ENCODE peak calls at places on chromosomes 12 and 14, in eight cellular contexts. One of them, this sample, is unnamed.

GRCh38 chr12:114167431-114167830 is 201.3 kb upstream of the RBM19 start:
- DNase-seq in Caco-2: no peak
- DNase-seq in caudate nucleus: no peak
- DNase-seq in ELR: peak
- DNase-seq in NCI-H1092: no peak
- DNase-seq in progenitor cell of endocrine pancreas: no peak
- DNase-seq in NCI-H1105 treated with DMSO at 0.1 percent for 48 hours: no peak
- DNase-seq in mesendoderm: no peak
- DNase-seq in this sample: no peak

GRCh38 chr12:68825569-68826217 is 17.7 kb downstream of the MDM2 start:
- DNase-seq in NCI-H1105 treated with DMSO at 0.1 percent for 48 hours: no peak
- DNase-seq in NCI-H1092: no peak
- DNase-seq in ELR: peak
- DNase-seq in progenitor cell of endocrine pancreas: no peak
- DNase-seq in caudate nucleus: no peak
- DNase-seq in Caco-2: no peak
- DNase-seq in mesendoderm: no peak
- DNase-seq in this sample: no peak

GRCh38 chr12:43282106-43282505 is 269.9 kb downstream of the ADAMTS20 start:
- DNase-seq in Caco-2: no peak
- DNase-seq in ELR: peak
- DNase-seq in NCI-H1105 treated with DMSO at 0.1 percent for 48 hours: peak
- DNase-seq in mesendoderm: no peak
- DNase-seq in NCI-H1092: no peak
- DNase-seq in progenitor cell of endocrine pancreas: no peak
- DNase-seq in caudate nucleus: no peak
- DNase-seq in this sample: peak

GRCh38 chr14:53695692-53696091 is 260.9 kb downstream of the BMP4 start:
- DNase-seq in mesendoderm: no peak
- DNase-seq in NCI-H1105 treated with DMSO at 0.1 percent for 48 hours: no peak
- DNase-seq in caudate nucleus: no peak
- DNase-seq in ELR: no peak
- DNase-seq in progenitor cell of endocrine pancreas: no peak
- DNase-seq in NCI-H1092: no peak
- DNase-seq in Caco-2: no peak
- DNase-seq in this sample: no peak

GRCh38 chr14:87810711-87811110 is 182.3 kb downstream of the GALC start:
- DNase-seq in Caco-2: peak
- DNase-seq in progenitor cell of endocrine pancreas: no peak
- DNase-seq in mesendoderm: peak
- DNase-seq in ELR: no peak
- DNase-seq in caudate nucleus: no peak
- DNase-seq in NCI-H1105 treated with DMSO at 0.1 percent for 48 hours: no peak
- DNase-seq in NCI-H1092: no peak
- DNase-seq in this sample: no peak

GRCh38 chr14:64684091-64684490 is 20.1 kb upstream of the PLEKHG3 start:
- DNase-seq in Caco-2: no peak
- DNase-seq in progenitor cell of endocrine pancreas: no peak
- DNase-seq in mesendoderm: no peak
- DNase-seq in caudate nucleus: no peak
- DNase-seq in ELR: no peak
- DNase-seq in NCI-H1092: no peak
- DNase-seq in NCI-H1105 treated with DMSO at 0.1 percent for 48 hours: peak
- DNase-seq in this sample: no peak

GRCh38 chr12:104510145-104510872 is 53.6 kb downstream of the CHST11 start:
- DNase-seq in Caco-2: no peak
- DNase-seq in NCI-H1092: no peak
- DNase-seq in caudate nucleus: no peak
- DNase-seq in mesendoderm: no peak
- DNase-seq in NCI-H1105 treated with DMSO at 0.1 percent for 48 hours: no peak
- DNase-seq in progenitor cell of endocrine pancreas: no peak
- DNase-seq in ELR: no peak
- DNase-seq in this sample: no peak

GRCh38 chr12:103348935-103349334 is 146.8 kb downstream of the C12orf42 start:
- DNase-seq in progenitor cell of endocrine pancreas: no peak
- DNase-seq in caudate nucleus: no peak
- DNase-seq in NCI-H1105 treated with DMSO at 0.1 percent for 48 hours: no peak
- DNase-seq in NCI-H1092: no peak
- DNase-seq in mesendoderm: no peak
- DNase-seq in ELR: no peak
- DNase-seq in Caco-2: no peak
- DNase-seq in this sample: no peak

GRCh38 chr12:19760611-19761010 is 321.3 kb downstream of the AEBP2 start:
- DNase-seq in NCI-H1092: no peak
- DNase-seq in caudate nucleus: no peak
- DNase-seq in ELR: no peak
- DNase-seq in progenitor cell of endocrine pancreas: no peak
- DNase-seq in NCI-H1105 treated with DMSO at 0.1 percent for 48 hours: no peak
- DNase-seq in mesendoderm: no peak
- DNase-seq in Caco-2: no peak
- DNase-seq in this sample: no peak

GRCh38 chr12:69341328-69341727 is 6.9 kb upstream of the LYZ start:
- DNase-seq in Caco-2: no peak
- DNase-seq in NCI-H1092: no peak
- DNase-seq in caudate nucleus: no peak
- DNase-seq in NCI-H1105 treated with DMSO at 0.1 percent for 48 hours: no peak
- DNase-seq in progenitor cell of endocrine pancreas: no peak
- DNase-seq in mesendoderm: no peak
- DNase-seq in ELR: peak
- DNase-seq in this sample: no peak

GRCh38 chr12:68106160-68106559 is 53.4 kb downstream of the IFNG start:
- DNase-seq in ELR: peak
- DNase-seq in progenitor cell of endocrine pancreas: no peak
- DNase-seq in NCI-H1092: no peak
- DNase-seq in caudate nucleus: no peak
- DNase-seq in mesendoderm: no peak
- DNase-seq in NCI-H1105 treated with DMSO at 0.1 percent for 48 hours: no peak
- DNase-seq in Caco-2: no peak
- DNase-seq in this sample: no peak

GRCh38 chr12:122064780-122065588 is 13.6 kb upstream of the MLXIP start:
- DNase-seq in ELR: peak
- DNase-seq in Caco-2: peak
- DNase-seq in caudate nucleus: no peak
- DNase-seq in progenitor cell of endocrine pancreas: no peak
- DNase-seq in NCI-H1105 treated with DMSO at 0.1 percent for 48 hours: no peak
- DNase-seq in NCI-H1092: peak
- DNase-seq in mesendoderm: peak
- DNase-seq in this sample: peak

GRCh38 chr14:36520601-36521525 is 831 bp upstream of the NKX2-1 start:
- DNase-seq in caudate nucleus: no peak
- DNase-seq in ELR: peak
- DNase-seq in NCI-H1092: peak
- DNase-seq in progenitor cell of endocrine pancreas: peak
- DNase-seq in NCI-H1105 treated with DMSO at 0.1 percent for 48 hours: peak
- DNase-seq in mesendoderm: peak
- DNase-seq in Caco-2: peak
- DNase-seq in this sample: no peak

GRCh38 chr14:59882957-59883356 is 12.4 kb upstream of the RTN1 start:
- DNase-seq in ELR: peak
- DNase-seq in progenitor cell of endocrine pancreas: no peak
- DNase-seq in NCI-H1105 treated with DMSO at 0.1 percent for 48 hours: no peak
- DNase-seq in Caco-2: no peak
- DNase-seq in mesendoderm: peak
- DNase-seq in caudate nucleus: no peak
- DNase-seq in NCI-H1092: no peak
- DNase-seq in this sample: no peak

GRCh38 chr14:95460647-95461478 is 55.6 kb downstream of the SYNE3 start:
- DNase-seq in ELR: peak
- DNase-seq in progenitor cell of endocrine pancreas: no peak
- DNase-seq in NCI-H1092: peak
- DNase-seq in mesendoderm: peak
- DNase-seq in caudate nucleus: peak
- DNase-seq in NCI-H1105 treated with DMSO at 0.1 percent for 48 hours: peak
- DNase-seq in Caco-2: no peak
- DNase-seq in this sample: peak

GRCh38 chr12:105897311-105897725 is 241.4 kb downstream of the NUAK1 start:
- DNase-seq in ELR: no peak
- DNase-seq in progenitor cell of endocrine pancreas: no peak
- DNase-seq in caudate nucleus: no peak
- DNase-seq in NCI-H1105 treated with DMSO at 0.1 percent for 48 hours: no peak
- DNase-seq in Caco-2: no peak
- DNase-seq in mesendoderm: peak
- DNase-seq in NCI-H1092: no peak
- DNase-seq in this sample: no peak

GRCh38 chr14:105092912-105093425 is 27.7 kb upstream of the GPR132 start:
- DNase-seq in mesendoderm: no peak
- DNase-seq in NCI-H1105 treated with DMSO at 0.1 percent for 48 hours: no peak
- DNase-seq in Caco-2: peak
- DNase-seq in ELR: peak
- DNase-seq in NCI-H1092: no peak
- DNase-seq in progenitor cell of endocrine pancreas: no peak
- DNase-seq in caudate nucleus: no peak
- DNase-seq in this sample: no peak

GRCh38 chr12:122028601-122029560 is 7.2 kb downstream of the BCL7A start:
- DNase-seq in NCI-H1105 treated with DMSO at 0.1 percent for 48 hours: no peak
- DNase-seq in ELR: no peak
- DNase-seq in Caco-2: no peak
- DNase-seq in NCI-H1092: peak
- DNase-seq in mesendoderm: no peak
- DNase-seq in caudate nucleus: no peak
- DNase-seq in progenitor cell of endocrine pancreas: no peak
- DNase-seq in this sample: no peak

GRCh38 chr12:56990648-56991318 is 15.6 kb downstream of the ZBTB39 start:
- DNase-seq in progenitor cell of endocrine pancreas: no peak
- DNase-seq in NCI-H1105 treated with DMSO at 0.1 percent for 48 hours: no peak
- DNase-seq in caudate nucleus: no peak
- DNase-seq in NCI-H1092: no peak
- DNase-seq in ELR: no peak
- DNase-seq in mesendoderm: no peak
- DNase-seq in Caco-2: no peak
- DNase-seq in this sample: no peak

GRCh38 chr12:51972849-51973273 is 21.4 kb downstream of the ACVR1B start:
- DNase-seq in caudate nucleus: no peak
- DNase-seq in NCI-H1105 treated with DMSO at 0.1 percent for 48 hours: no peak
- DNase-seq in progenitor cell of endocrine pancreas: no peak
- DNase-seq in Caco-2: no peak
- DNase-seq in mesendoderm: peak
- DNase-seq in NCI-H1092: no peak
- DNase-seq in ELR: no peak
- DNase-seq in this sample: no peak

GRCh38 chr12:90004319-90005074 is 295.9 kb upstream of the ATP2B1 start:
- DNase-seq in NCI-H1092: no peak
- DNase-seq in caudate nucleus: no peak
- DNase-seq in mesendoderm: peak
- DNase-seq in NCI-H1105 treated with DMSO at 0.1 percent for 48 hours: no peak
- DNase-seq in progenitor cell of endocrine pancreas: no peak
- DNase-seq in Caco-2: no peak
- DNase-seq in ELR: no peak
- DNase-seq in this sample: no peak

GRCh38 chr14:100677925-100678765 is 48.5 kb upstream of the DLK1 start:
- DNase-seq in progenitor cell of endocrine pancreas: no peak
- DNase-seq in Caco-2: no peak
- DNase-seq in ELR: peak
- DNase-seq in mesendoderm: no peak
- DNase-seq in NCI-H1092: peak
- DNase-seq in caudate nucleus: no peak
- DNase-seq in NCI-H1105 treated with DMSO at 0.1 percent for 48 hours: peak
- DNase-seq in this sample: no peak

GRCh38 chr14:101991336-101991735 is 27.0 kb downstream of the DYNC1H1 start:
- DNase-seq in caudate nucleus: no peak
- DNase-seq in Caco-2: no peak
- DNase-seq in ELR: no peak
- DNase-seq in progenitor cell of endocrine pancreas: no peak
- DNase-seq in NCI-H1092: no peak
- DNase-seq in NCI-H1105 treated with DMSO at 0.1 percent for 48 hours: no peak
- DNase-seq in mesendoderm: no peak
- DNase-seq in this sample: no peak

GRCh38 chr12:80192087-80192486 is 92.8 kb downstream of the OTOGL start:
- DNase-seq in Caco-2: no peak
- DNase-seq in mesendoderm: no peak
- DNase-seq in caudate nucleus: no peak
- DNase-seq in NCI-H1092: no peak
- DNase-seq in ELR: no peak
- DNase-seq in progenitor cell of endocrine pancreas: no peak
- DNase-seq in NCI-H1105 treated with DMSO at 0.1 percent for 48 hours: no peak
- DNase-seq in this sample: no peak

This sample was measured in NCI-H446.